ENCODE peak calls at places on chromosomes 6 and 20, in four cellular contexts. B is hypothalamus, U is thoracic aorta, J is HFF-Myc. Q is an unnamed sample.
A peak's percentile ranks its signal among the peaks of the same experiment; 100 is the strongest.

GRCh38 chr6:160253714-160254113 is 4.9 kb downstream of the SLC22A2 start:
- DNase-seq in B (no peak), U (no peak), J (no peak), Q (no peak)

GRCh38 chr20:23200914-23201313 is 114.8 kb upstream of the CD93 start:
- DNase-seq in B (no peak), U (no peak), J (no peak), Q (no peak)

GRCh38 chr20:6709865-6710595 is 57.5 kb upstream of the BMP2 start:
- DNase-seq in B (no peak), U (no peak), J (no peak), Q (no peak)

GRCh38 chr6:6379573-6379972 is 59.1 kb upstream of the F13A1 start:
- DNase-seq in B (no peak), U (no peak), J (no peak), Q (no peak)

GRCh38 chr6:37242429-37243052 is 15.0 kb upstream of the TBC1D22B start:
- DNase-seq in B (no peak), U (peak; percentile 52), J (peak; percentile 88), Q (peak; percentile 94)

GRCh38 chr6:64996301-64996700 is 710.7 kb downstream of the EYS start:
- DNase-seq in B (no peak), U (no peak), J (no peak), Q (no peak)

GRCh38 chr6:113414511-113414910 is 442.6 kb upstream of the MARCKS start:
- DNase-seq in B (no peak), U (no peak), J (peak; percentile 37), Q (peak; percentile 33)

GRCh38 chr6:110976575-110976974 is 5.3 kb upstream of the RPF2 start:
- DNase-seq in B (no peak), U (no peak), J (no peak), Q (no peak)

GRCh38 chr6:168574699-168575195 is 133.8 kb downstream of the SMOC2 start:
- DNase-seq in B (no peak), U (peak; percentile 64), J (no peak), Q (no peak)

GRCh38 chr6:170444811-170445211 is 108.3 kb downstream of the PSMB1 start:
- DNase-seq in B (no peak), U (no peak), J (no peak), Q (no peak)

GRCh38 chr6:112218563-112218962 is 35.8 kb downstream of the LAMA4 start:
- DNase-seq in B (no peak), U (no peak), J (no peak), Q (no peak)

GRCh38 chr6:42217165-42217522 is 517 bp downstream of the MRPS10 start:
- DNase-seq in B (no peak), U (no peak), J (no peak), Q (no peak)

GRCh38 chr6:35213161-35213823 is 464 bp upstream of the SCUBE3 start:
- DNase-seq in B (no peak), U (no peak), J (no peak), Q (no peak)

GRCh38 chr6:106799008-106799952 is 169.9 kb downstream of the QRSL1 start:
- DNase-seq in B (no peak), U (no peak), J (no peak), Q (no peak)

GRCh38 chr6:161922631-161923119 is 648.8 kb upstream of the AGPAT4 start:
- DNase-seq in B (no peak), U (no peak), J (peak; percentile 24), Q (no peak)

GRCh38 chr6:43053545-43054205 is at the start of gene CUL7:
- DNase-seq in B (peak; percentile 64), U (peak; percentile 80), J (peak; percentile 78), Q (peak; percentile 84)

GRCh38 chr6:91490672-91491071 is 903.8 kb upstream of the MAP3K7 start:
- DNase-seq in B (no peak), U (no peak), J (no peak), Q (no peak)

GRCh38 chr6:127343753-127344659 is 597 bp upstream of the ECHDC1 start:
- DNase-seq in B (no peak), U (no peak), J (no peak), Q (no peak)